ENCODE peak calls at places on chromosomes 13 and 19, in five cellular contexts. P, B, Q, H and L are unnamed samples.

GRCh38 chr13:53142301-53142700 is 113.7 kb downstream of the OLFM4 start:
- DNase-seq in P (no peak), B (no peak), Q (no peak), H (no peak), L (peak; percentile 23)

GRCh38 chr13:58994778-58995177 is 1169.0 kb downstream of the DIAPH3 start:
- DNase-seq in P (no peak), B (no peak), Q (no peak), H (no peak), L (peak; percentile 11)

GRCh38 chr13:62407871-62408270 is 992.2 kb upstream of the PCDH20 start:
- DNase-seq in P (no peak), B (no peak), Q (no peak), H (no peak), L (no peak)

GRCh38 chr13:112335135-112335534 is 41.0 kb upstream of the SPACA7 start:
- DNase-seq in P (no peak), B (no peak), Q (no peak), H (no peak), L (no peak)

GRCh38 chr13:110126391-110126961 is 180.5 kb downstream of the COL4A1 start:
- DNase-seq in P (peak; percentile 96), B (peak; percentile 78), Q (peak; percentile 94), H (peak; percentile 99), L (peak; percentile 99)

GRCh38 chr19:30339624-30340525 is 32.3 kb upstream of the ZNF536 start:
- DNase-seq in P (no peak), B (no peak), Q (no peak), H (no peak), L (no peak)

GRCh38 chr13:86882107-86882506 is 789.1 kb upstream of the SLITRK5 start:
- DNase-seq in P (no peak), B (no peak), Q (no peak), H (no peak), L (no peak)

GRCh38 chr19:10368101-10368803 is 12.1 kb downstream of the TYK2 start:
- DNase-seq in P (peak; percentile 26), B (no peak), Q (no peak), H (no peak), L (no peak)

GRCh38 chr19:42323852-42324654 is 1.4 kb upstream of the MEGF8 start:
- DNase-seq in P (peak; percentile 54), B (no peak), Q (no peak), H (no peak), L (no peak)

GRCh38 chr19:12946092-12946845 is 607 bp downstream of the RAD23A start:
- DNase-seq in P (peak; percentile 96), B (peak; percentile 91), Q (peak; percentile 79), H (peak; percentile 70), L (peak; percentile 81)

GRCh38 chr19:6593651-6594416 is 2.9 kb upstream of the CD70 start:
- DNase-seq in P (peak; percentile 19), B (no peak), Q (no peak), H (no peak), L (no peak)

GRCh38 chr13:89862691-89863036 is 1484.8 kb upstream of the MIR17HG start:
- DNase-seq in P (no peak), B (no peak), Q (peak; percentile 30), H (no peak), L (no peak)

GRCh38 chr13:114065141-114065925 is 67.1 kb downstream of the RASA3 start:
- DNase-seq in P (peak; percentile 99), B (peak; percentile 93), Q (peak; percentile 98), H (peak; percentile 99), L (peak; percentile 99)

GRCh38 chr19:11849264-11849615 is 714 bp downstream of the ZNF439 start:
- DNase-seq in P (no peak), B (no peak), Q (no peak), H (no peak), L (peak; percentile 11)

GRCh38 chr13:71864981-71865857 is 1.8 kb downstream of the DACH1 start:
- DNase-seq in P (no peak), B (peak; percentile 34), Q (peak; percentile 1), H (no peak), L (peak; percentile 32)

GRCh38 chr13:24276310-24276709 is 33.1 kb upstream of the C1QTNF9 start:
- DNase-seq in P (no peak), B (no peak), Q (no peak), H (no peak), L (no peak)

GRCh38 chr13:33676045-33676699 is 141.8 kb upstream of the RFC3 start:
- DNase-seq in P (peak; percentile 39), B (no peak), Q (no peak), H (no peak), L (no peak)

GRCh38 chr13:110633776-110634175 is 18.4 kb downstream of the NAXD start:
- DNase-seq in P (no peak), B (no peak), Q (no peak), H (no peak), L (no peak)

GRCh38 chr19:1526979-1527649 is 3.2 kb downstream of the PLK5 start:
- DNase-seq in P (no peak), B (no peak), Q (peak; percentile 42), H (no peak), L (no peak)

GRCh38 chr13:100941377-100941776 is 266.8 kb upstream of the TMTC4 start:
- DNase-seq in P (no peak), B (no peak), Q (no peak), H (no peak), L (no peak)

GRCh38 chr13:67043901-67044300 is 186.2 kb downstream of the PCDH9 start:
- DNase-seq in P (no peak), B (no peak), Q (no peak), H (no peak), L (peak; percentile 60)

GRCh38 chr13:67045357-67045756 is 184.8 kb downstream of the PCDH9 start:
- DNase-seq in P (no peak), B (no peak), Q (no peak), H (no peak), L (no peak)

GRCh38 chr13:67049744-67050143 is 180.4 kb downstream of the PCDH9 start:
- DNase-seq in P (no peak), B (no peak), Q (no peak), H (no peak), L (no peak)

GRCh38 chr13:67048793-67049150 is 181.4 kb downstream of the PCDH9 start:
- DNase-seq in P (no peak), B (no peak), Q (no peak), H (no peak), L (peak; percentile 86)

DNA sequence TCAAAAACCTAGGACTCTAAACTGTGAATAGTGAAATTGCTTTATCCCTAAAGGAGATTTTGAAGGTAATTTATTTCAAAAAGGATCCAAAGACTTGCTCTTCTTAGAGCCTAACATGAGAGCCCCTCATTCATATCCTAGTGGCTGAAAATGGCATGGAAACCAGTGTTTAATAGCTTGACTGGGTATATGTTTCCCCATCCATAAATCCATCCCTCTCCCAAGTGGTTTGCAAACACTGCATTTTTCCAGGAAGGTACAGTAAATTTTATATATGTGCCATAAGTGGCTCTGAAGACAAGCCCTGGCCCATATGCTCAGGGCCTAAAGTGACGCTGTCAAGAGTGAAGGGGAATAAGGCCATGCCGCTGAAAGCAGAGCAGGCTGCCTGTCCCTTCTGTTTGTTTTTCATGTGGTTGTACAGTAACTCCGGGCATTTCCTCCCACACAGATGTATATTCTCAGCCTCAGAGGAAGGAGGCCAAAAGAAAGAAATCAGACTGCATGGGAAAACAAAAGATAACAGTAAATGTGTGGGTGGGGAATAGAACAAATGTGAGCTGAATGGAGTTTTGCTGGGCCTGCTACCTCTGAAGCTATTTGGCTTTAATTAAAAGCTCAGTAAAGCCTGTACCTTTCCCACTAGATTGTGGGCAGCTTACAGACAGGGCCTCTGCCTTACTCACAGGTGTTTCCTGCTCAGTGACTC is 181.9 kb downstream of the PCDH9 start:
- DNase-seq in P (no peak), B (peak; percentile 15), Q (peak; percentile 9), H (no peak), L (peak; percentile 91)
- H2AFZ ChIP-seq in P (no peak overlapping the region), B (peak overlapping the region; percentile 12), Q (no peak overlapping the region), H (no peak overlapping the region), L (no peak overlapping the region)

GRCh38 chr13:28040977-28041376 is 52.5 kb upstream of the URAD start:
- DNase-seq in P (no peak), B (no peak), Q (no peak), H (no peak), L (no peak)
- H2AFZ ChIP-seq in P (no peak overlapping the region), B (no peak overlapping the region), Q (no peak overlapping the region), H (no peak overlapping the region), L (no peak overlapping the region)

GRCh38 chr19:15194938-15195337 is 5.9 kb downstream of the NOTCH3 start:
- DNase-seq in P (peak; percentile 94), B (no peak), Q (peak; percentile 44), H (no peak), L (peak; percentile 80)
- H2AFZ ChIP-seq in P (peak overlapping the region; percentile 17), B (no peak overlapping the region), Q (peak overlapping the region; percentile 44), H (no peak overlapping the region), L (peak overlapping the region; percentile 31)

GRCh38 chr19:33628921-33629825 is 7.4 kb downstream of the CHST8 start:
- DNase-seq in P (peak; percentile 31), B (no peak), Q (no peak), H (no peak), L (no peak)
- H2AFZ ChIP-seq in P (no peak overlapping the region), B (no peak overlapping the region), Q (no peak overlapping the region), H (no peak overlapping the region), L (no peak overlapping the region)

GRCh38 chr19:48511800-48512503 is at the start of gene LMTK3:
- DNase-seq in P (peak; percentile 50), B (no peak), Q (no peak), H (no peak), L (peak; percentile 36)
- H2AFZ ChIP-seq in P (peak within 1 kb of the TSS; percentile 34), B (peak within 1 kb of the TSS; percentile 71), Q (peak within 1 kb of the TSS; percentile 85), H (no peak within 1 kb of the TSS), L (no peak within 1 kb of the TSS)

GRCh38 chr19:8552810-8553209 is 24.4 kb downstream of the MYO1F start:
- DNase-seq in P (no peak), B (no peak), Q (peak; percentile 41), H (no peak), L (peak; percentile 42)
- H2AFZ ChIP-seq in P (no peak overlapping the region), B (no peak overlapping the region), Q (peak overlapping the region; percentile 41), H (no peak overlapping the region), L (no peak overlapping the region)

GRCh38 chr19:28596561-28597071 is 616.3 kb downstream of the UQCRFS1 start:
- DNase-seq in P (no peak), B (no peak), Q (no peak), H (no peak), L (no peak)
- H2AFZ ChIP-seq in P (no peak overlapping the region), B (no peak overlapping the region), Q (no peak overlapping the region), H (no peak overlapping the region), L (no peak overlapping the region)